ENCODE peak calls at places on chromosome 19, in nine cellular contexts. V is pancreas, U is skeletal muscle cell, K is ovary, P is epithelial cell of esophagus, D is left ventricle myocardium inferior, A is T-cell, H is neural crest cell, L is NCI-H748 treated with DMSO at 0.1 percent for 48 hours. I is an unnamed sample.

GRCh38 chr19:17998827-17999150 is 9.2 kb upstream of the ARRDC2 start:
- DNase-seq in V (no peak), U (no peak), K (no peak), P (no peak), D (no peak), A (no peak), H (no peak), L (no peak), I (no peak)

GRCh38 chr19:49640113-49640898 is at the start of gene RRAS:
- DNase-seq in V (peak), U (peak), K (peak), P (peak), D (peak), A (peak), H (peak), L (peak), I (peak)

GRCh38 chr19:49019242-49019932 is 2.5 kb upstream of the LHB start:
- DNase-seq in V (peak), U (no peak), K (peak), P (peak), D (peak), A (peak), H (peak), L (peak), I (no peak)

GRCh38 chr19:17933414-17934129 is 757 bp downstream of the CCDC124 start:
- DNase-seq in V (no peak), U (no peak), K (no peak), P (peak), D (no peak), A (no peak), H (no peak), L (no peak), I (no peak)

GRCh38 chr19:3721131-3721899 is 13.1 kb downstream of the TJP3 start:
- DNase-seq in V (peak), U (peak), K (peak), P (peak), D (peak), A (peak), H (peak), L (peak), I (no peak)

GRCh38 chr19:18940791-18941627 is at the start of gene HOMER3:
- DNase-seq in V (peak), U (no peak), K (peak), P (peak), D (peak), A (peak), H (peak), L (peak), I (no peak)

GRCh38 chr19:3554254-3555083 is 2.9 kb downstream of the MFSD12 start:
- DNase-seq in V (no peak), U (no peak), K (no peak), P (no peak), D (no peak), A (peak), H (no peak), L (no peak), I (peak)

GRCh38 chr19:46447006-46447405 is 18.3 kb upstream of the PNMA8C start:
- DNase-seq in V (no peak), U (no peak), K (no peak), P (no peak), D (no peak), A (no peak), H (no peak), L (no peak), I (no peak)

GRCh38 chr19:1474011-1474764 is 4.8 kb downstream of the C19orf25 start:
- DNase-seq in V (peak), U (no peak), K (peak), P (no peak), D (peak), A (no peak), H (no peak), L (no peak), I (no peak)

GRCh38 chr19:11210656-11210928 is 13.2 kb upstream of the KANK2 start:
- DNase-seq in V (no peak), U (no peak), K (no peak), P (no peak), D (no peak), A (no peak), H (no peak), L (no peak), I (no peak)

GRCh38 chr19:35246466-35247096 is 2.2 kb upstream of the LSR start:
- DNase-seq in V (no peak), U (no peak), K (no peak), P (no peak), D (no peak), A (no peak), H (no peak), L (no peak), I (no peak)

GRCh38 chr19:18093439-18094161 is 4.0 kb upstream of the MAST3 start:
- DNase-seq in V (no peak), U (no peak), K (no peak), P (peak), D (no peak), A (no peak), H (no peak), L (no peak), I (no peak)

GRCh38 chr19:13154241-13154778 is 4.1 kb downstream of the IER2 start:
- DNase-seq in V (peak), U (peak), K (peak), P (peak), D (peak), A (peak), H (peak), L (peak), I (no peak)

GRCh38 chr19:56147307-56147706 is 6.2 kb downstream of the ZNF444 start:
- DNase-seq in V (no peak), U (no peak), K (peak), P (no peak), D (no peak), A (no peak), H (no peak), L (no peak), I (no peak)

GRCh38 chr19:16076958-16077611 is 790 bp downstream of the TPM4 start:
- DNase-seq in V (peak), U (no peak), K (peak), P (peak), D (peak), A (no peak), H (no peak), L (no peak), I (no peak)